ENCODE peak calls at places on chromosomes 13 and 19, in four cellular contexts. One of them, this sample, is unnamed.

GRCh38 chr13:57946361-57946760 is 314.8 kb downstream of the PCDH17 start:
- DNase-seq in B cell: no peak
- DNase-seq in mesothelial cell of epicardium: no peak
- DNase-seq in kidney epithelial cell: no peak
- DNase-seq in this sample: no peak

GRCh38 chr13:114062754-114063153 is 69.7 kb downstream of the RASA3 start:
- DNase-seq in B cell: no peak
- DNase-seq in mesothelial cell of epicardium: no peak
- DNase-seq in kidney epithelial cell: no peak
- DNase-seq in this sample: no peak

GRCh38 chr19:3670796-3671679 is 29.2 kb downstream of the PIP5K1C start:
- DNase-seq in B cell: no peak
- DNase-seq in mesothelial cell of epicardium: no peak
- DNase-seq in kidney epithelial cell: no peak
- DNase-seq in this sample: peak

GRCh38 chr13:40651866-40652587 is 14.4 kb downstream of the FOXO1 start:
- DNase-seq in B cell: no peak
- DNase-seq in mesothelial cell of epicardium: no peak
- DNase-seq in kidney epithelial cell: no peak
- DNase-seq in this sample: no peak

GRCh38 chr13:113638806-113639205 is 19.2 kb downstream of the ATP4B start:
- DNase-seq in B cell: no peak
- DNase-seq in mesothelial cell of epicardium: no peak
- DNase-seq in kidney epithelial cell: no peak
- DNase-seq in this sample: no peak

GRCh38 chr13:29676941-29677452 is 81.5 kb upstream of the SLC7A1 start:
- DNase-seq in B cell: no peak
- DNase-seq in mesothelial cell of epicardium: no peak
- DNase-seq in kidney epithelial cell: no peak
- DNase-seq in this sample: no peak

GRCh38 chr19:55640577-55641375 is at the start of gene ZNF580:
- DNase-seq in B cell: peak
- DNase-seq in mesothelial cell of epicardium: peak
- DNase-seq in kidney epithelial cell: no peak
- DNase-seq in this sample: peak

GRCh38 chr13:46893820-46894533 is 2.9 kb downstream of the HTR2A start:
- DNase-seq in B cell: peak
- DNase-seq in mesothelial cell of epicardium: peak
- DNase-seq in kidney epithelial cell: peak
- DNase-seq in this sample: peak

GRCh38 chr19:20182232-20182785 is 15.3 kb downstream of the ZNF486 start:
- DNase-seq in B cell: no peak
- DNase-seq in mesothelial cell of epicardium: no peak
- DNase-seq in kidney epithelial cell: no peak
- DNase-seq in this sample: no peak

GRCh38 chr13:22108283-22108897 is 437.5 kb downstream of the FGF9 start:
- DNase-seq in B cell: no peak
- DNase-seq in mesothelial cell of epicardium: no peak
- DNase-seq in kidney epithelial cell: no peak
- DNase-seq in this sample: no peak

GRCh38 chr13:98963917-98964316 is 13.9 kb downstream of the DOCK9 start:
- DNase-seq in B cell: no peak
- DNase-seq in mesothelial cell of epicardium: no peak
- DNase-seq in kidney epithelial cell: no peak
- DNase-seq in this sample: no peak

GRCh38 chr13:27827646-27828045 is 35.4 kb downstream of the GSX1 start:
- DNase-seq in B cell: no peak
- DNase-seq in mesothelial cell of epicardium: no peak
- DNase-seq in kidney epithelial cell: no peak
- DNase-seq in this sample: no peak

GRCh38 chr19:2144190-2144589 is 7.2 kb downstream of the AP3D1 start:
- DNase-seq in B cell: no peak
- DNase-seq in mesothelial cell of epicardium: no peak
- DNase-seq in kidney epithelial cell: no peak
- DNase-seq in this sample: no peak

GRCh38 chr13:32837307-32837972 is 178.8 kb upstream of the KL start:
- DNase-seq in B cell: peak
- DNase-seq in mesothelial cell of epicardium: no peak
- DNase-seq in kidney epithelial cell: no peak
- DNase-seq in this sample: no peak

GRCh38 chr19:5953680-5954213 is 24.2 kb downstream of the RANBP3 start:
- DNase-seq in B cell: no peak
- DNase-seq in mesothelial cell of epicardium: no peak
- DNase-seq in kidney epithelial cell: no peak
- DNase-seq in this sample: no peak

GRCh38 chr19:39540333-39540673 is 342 bp upstream of the EID2 start:
- DNase-seq in B cell: no peak
- DNase-seq in mesothelial cell of epicardium: no peak
- DNase-seq in kidney epithelial cell: no peak
- DNase-seq in this sample: no peak
- TF ChIP-seq CTCF in B cell: peak
- TF ChIP-seq CTCF in mesothelial cell of epicardium: peak
- TF ChIP-seq CTCF in kidney epithelial cell: no peak
- TF ChIP-seq CTCF in this sample: peak

DNA sequence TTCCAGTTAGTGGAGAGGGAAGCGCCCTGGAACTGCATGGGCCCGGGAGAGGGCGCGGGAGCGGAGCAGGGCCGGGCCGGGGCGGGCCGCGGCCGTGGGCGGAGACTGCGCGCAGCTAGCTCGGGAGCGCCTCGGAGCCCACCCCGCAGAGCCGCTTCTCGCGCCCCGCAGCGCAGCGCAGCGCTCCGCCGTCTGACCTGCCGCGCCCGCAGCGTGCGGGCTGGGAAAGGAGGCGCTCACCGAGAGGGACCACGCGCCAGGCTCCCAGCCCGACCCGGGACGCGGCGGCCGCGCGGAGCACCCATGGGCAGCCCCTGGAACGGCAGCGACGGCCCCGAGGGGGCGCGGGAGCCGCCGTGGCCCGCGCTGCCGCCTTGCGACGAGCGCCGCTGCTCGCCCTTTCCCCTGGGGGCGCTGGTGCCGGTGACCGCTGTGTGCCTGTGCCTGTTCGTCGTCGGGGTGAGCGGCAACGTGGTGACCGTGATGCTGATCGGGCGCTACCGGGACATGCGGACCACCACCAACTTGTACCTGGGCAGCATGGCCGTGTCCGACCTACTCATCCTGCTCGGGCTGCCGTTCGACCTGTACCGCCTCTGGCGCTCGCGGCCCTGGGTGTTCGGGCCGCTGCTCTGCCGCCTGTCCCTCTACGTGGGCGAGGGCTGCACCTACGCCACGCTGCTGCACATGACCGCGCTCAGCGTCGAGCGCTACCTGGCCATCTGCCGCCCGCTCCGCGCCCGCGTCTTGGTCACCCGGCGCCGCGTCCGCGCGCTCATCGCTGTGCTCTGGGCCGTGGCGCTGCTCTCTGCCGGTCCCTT is at the start of gene MLNR:
- DNase-seq in B cell: peak
- DNase-seq in mesothelial cell of epicardium: peak
- DNase-seq in kidney epithelial cell: no peak
- DNase-seq in this sample: peak
- TF ChIP-seq CTCF in B cell: peak
- TF ChIP-seq CTCF in mesothelial cell of epicardium: no peak
- TF ChIP-seq CTCF in kidney epithelial cell: no peak
- TF ChIP-seq CTCF in this sample: peak

DNA sequence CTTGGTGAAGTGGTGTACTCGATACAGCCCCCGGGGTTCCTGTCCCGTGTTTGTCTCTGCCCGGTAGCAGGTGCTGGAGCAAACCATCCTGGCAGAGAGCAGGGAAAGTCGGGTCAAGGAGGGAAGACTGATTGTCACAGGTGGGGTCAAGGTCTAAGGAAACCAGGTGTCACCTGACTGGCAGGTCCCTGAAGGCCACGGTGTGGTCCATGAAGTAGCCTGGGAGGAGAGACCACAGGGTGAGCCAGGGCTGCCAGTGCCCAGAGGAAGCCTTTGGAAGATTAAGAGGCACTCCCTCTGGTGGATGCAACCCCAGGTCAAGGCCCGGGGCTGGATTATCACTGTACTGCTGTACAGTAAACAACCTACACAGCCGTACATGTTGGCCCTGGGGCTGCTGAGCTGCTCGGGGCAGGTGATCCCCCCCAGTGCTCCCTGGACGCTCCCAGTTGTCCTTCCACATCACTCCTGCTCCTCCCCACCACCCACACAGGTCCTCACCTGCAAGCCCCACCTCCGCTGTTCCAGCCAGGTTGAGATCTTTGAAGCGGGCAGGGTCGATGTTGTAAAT is 6.0 kb upstream of the CCER2 start:
- DNase-seq in B cell: no peak
- DNase-seq in mesothelial cell of epicardium: no peak
- DNase-seq in kidney epithelial cell: no peak
- DNase-seq in this sample: no peak
- TF ChIP-seq CTCF in B cell: no peak
- TF ChIP-seq CTCF in mesothelial cell of epicardium: no peak
- TF ChIP-seq CTCF in kidney epithelial cell: peak
- TF ChIP-seq CTCF in this sample: no peak

GRCh38 chr19:41934849-41935374 is 6.7 kb upstream of the ERFL start:
- DNase-seq in B cell: peak
- DNase-seq in mesothelial cell of epicardium: peak
- DNase-seq in kidney epithelial cell: no peak
- DNase-seq in this sample: peak
- TF ChIP-seq CTCF in B cell: peak
- TF ChIP-seq CTCF in mesothelial cell of epicardium: peak
- TF ChIP-seq CTCF in kidney epithelial cell: peak
- TF ChIP-seq CTCF in this sample: peak

GRCh38 chr13:51151463-51151862 is 40.4 kb upstream of the C13orf42 start:
- DNase-seq in B cell: no peak
- DNase-seq in mesothelial cell of epicardium: no peak
- DNase-seq in kidney epithelial cell: no peak
- DNase-seq in this sample: no peak

GRCh38 chr13:51147732-51148131 is 36.7 kb upstream of the C13orf42 start:
- DNase-seq in B cell: no peak
- DNase-seq in mesothelial cell of epicardium: no peak
- DNase-seq in kidney epithelial cell: no peak
- DNase-seq in this sample: no peak

GRCh38 chr13:51146667-51147066 is 35.6 kb upstream of the C13orf42 start:
- DNase-seq in B cell: no peak
- DNase-seq in mesothelial cell of epicardium: no peak
- DNase-seq in kidney epithelial cell: no peak
- DNase-seq in this sample: no peak

GRCh38 chr13:51148952-51149573 is 38.0 kb upstream of the C13orf42 start:
- DNase-seq in B cell: no peak
- DNase-seq in mesothelial cell of epicardium: peak
- DNase-seq in kidney epithelial cell: no peak
- DNase-seq in this sample: no peak

DNA sequence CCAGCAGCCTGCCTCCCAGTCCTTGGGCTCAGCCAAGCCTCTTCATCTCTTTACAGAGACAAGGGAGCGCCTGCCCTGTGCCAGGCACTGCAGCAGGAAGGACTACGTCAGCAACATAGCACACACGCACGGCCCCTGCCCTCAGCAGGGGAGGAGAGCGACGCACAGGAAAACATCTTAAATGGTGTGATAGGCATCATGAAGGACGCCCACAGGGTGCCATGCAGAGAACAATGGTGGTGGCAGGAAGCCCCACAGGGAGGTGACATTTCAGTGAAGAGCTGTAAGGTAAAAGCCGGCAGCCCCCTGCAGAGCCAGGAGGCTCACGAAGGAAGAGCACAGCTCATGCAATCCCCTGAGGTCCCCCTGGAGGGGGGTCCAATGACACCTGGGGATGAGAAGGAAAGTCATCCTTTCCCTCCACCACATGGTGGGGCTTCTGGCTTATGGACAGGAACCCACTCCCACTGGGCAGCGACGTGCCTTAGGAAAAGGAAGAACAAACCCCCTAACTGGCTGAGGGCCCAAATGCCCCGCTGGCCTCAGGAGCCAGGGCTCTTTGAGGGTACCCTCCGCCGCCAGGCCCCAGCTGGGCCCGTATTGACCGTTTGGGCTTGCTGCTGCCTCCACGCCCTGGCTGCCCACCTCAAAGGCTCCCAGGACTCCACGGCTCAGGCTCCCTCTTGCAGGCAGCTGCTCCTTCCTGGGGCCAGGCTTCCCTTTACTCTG is 37.3 kb upstream of the C13orf42 start:
- DNase-seq in B cell: no peak
- DNase-seq in mesothelial cell of epicardium: no peak
- DNase-seq in kidney epithelial cell: no peak
- DNase-seq in this sample: no peak
- TF ChIP-seq CTCF in B cell: no peak
- TF ChIP-seq CTCF in mesothelial cell of epicardium: no peak
- TF ChIP-seq CTCF in kidney epithelial cell: no peak
- TF ChIP-seq CTCF in this sample: no peak